ENCODE peak calls at places on chromosomes 2 and 18, in five cellular contexts. R is lower lobe of right lung, M is A549, Q is kidney epithelial cell, I is upper lobe of left lung. Z is an unnamed sample.

GRCh38 chr2:64990823-64991222 is 1.6 kb downstream of the SLC1A4 start:
- DNase-seq in R (no peak), M (no peak), Q (no peak), I (no peak), Z (no peak)

GRCh38 chr2:232791518-232791917 is 15.2 kb upstream of the KCNJ13 start:
- DNase-seq in R (no peak), M (no peak), Q (no peak), I (no peak), Z (no peak)

GRCh38 chr18:25672490-25672889 is 320.5 kb upstream of the ZNF521 start:
- DNase-seq in R (no peak), M (no peak), Q (no peak), I (no peak), Z (no peak)

GRCh38 chr18:40414155-40414754 is 1540.8 kb upstream of the PIK3C3 start:
- DNase-seq in R (no peak), M (no peak), Q (no peak), I (no peak), Z (no peak)

GRCh38 chr2:121969155-121969554 is 213.7 kb downstream of the TSN start:
- DNase-seq in R (no peak), M (no peak), Q (no peak), I (no peak), Z (no peak)

GRCh38 chr2:105447476-105447875 is 48.6 kb upstream of the FHL2 start:
- DNase-seq in R (no peak), M (no peak), Q (peak; percentile 56), I (no peak), Z (no peak)

GRCh38 chr18:13392899-13393298 is 174.3 kb downstream of the LDLRAD4 start:
- DNase-seq in R (no peak), M (no peak), Q (no peak), I (no peak), Z (no peak)

GRCh38 chr2:105698820-105699219 is 45.9 kb upstream of the NCK2 start:
- DNase-seq in R (no peak), M (no peak), Q (no peak), I (no peak), Z (no peak)

GRCh38 chr2:74447230-74447999 is 5.7 kb upstream of the RTKN start:
- DNase-seq in R (no peak), M (no peak), Q (no peak), I (no peak), Z (no peak)

GRCh38 chr2:202545931-202546330 is 88.8 kb upstream of the FAM117B start:
- DNase-seq in R (no peak), M (no peak), Q (no peak), I (no peak), Z (no peak)

GRCh38 chr2:84781942-84782716 is 98.8 kb downstream of the TRABD2A start:
- DNase-seq in R (peak; percentile 50), M (no peak), Q (no peak), I (peak; percentile 46), Z (no peak)

GRCh38 chr18:29157057-29157780 is 980.3 kb upstream of the CDH2 start:
- DNase-seq in R (no peak), M (no peak), Q (no peak), I (no peak), Z (no peak)

GRCh38 chr18:62721837-62722795 is 6.8 kb downstream of the PHLPP1 start:
- DNase-seq in R (no peak), M (no peak), Q (no peak), I (no peak), Z (no peak)

GRCh38 chr2:119735565-119735964 is 24.2 kb upstream of the PTPN4 start:
- DNase-seq in R (no peak), M (no peak), Q (no peak), I (no peak), Z (no peak)

GRCh38 chr2:133574620-133575019 is 6.4 kb upstream of the NCKAP5 start:
- DNase-seq in R (no peak), M (no peak), Q (no peak), I (no peak), Z (no peak)

GRCh38 chr2:43193996-43194869 is 32.2 kb downstream of the ZFP36L2 start:
- DNase-seq in R (peak; percentile 56), M (peak; percentile 89), Q (no peak), I (peak; percentile 71), Z (no peak)

GRCh38 chr2:218081695-218082094 is 12.6 kb downstream of the RUFY4 start:
- DNase-seq in R (no peak), M (no peak), Q (no peak), I (no peak), Z (no peak)
- H3K4me3 ChIP-seq in R (no peak overlapping the region), M (no peak overlapping the region), Q (no peak overlapping the region), I (no peak overlapping the region), Z (no peak overlapping the region)

DNA sequence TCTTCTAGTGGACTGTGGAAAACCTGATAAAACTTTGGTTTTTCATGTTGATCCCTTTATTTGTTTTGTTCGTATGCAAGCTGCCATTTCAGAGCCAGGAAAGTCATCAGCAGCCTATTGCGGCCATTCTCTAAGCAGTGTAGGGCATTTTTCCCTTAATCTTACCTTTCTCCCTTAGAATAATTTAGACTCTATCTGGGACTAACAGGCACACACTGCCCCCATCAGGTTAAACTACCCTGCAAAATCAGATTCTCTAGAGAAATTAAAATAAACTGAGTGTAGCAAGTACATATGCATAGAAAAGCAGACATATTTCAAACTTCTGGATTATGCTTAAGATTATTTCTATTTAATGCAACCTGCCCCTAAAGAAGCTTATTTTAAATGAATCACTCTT is 347.4 kb downstream of the METTL4 start:
- DNase-seq in R (no peak), M (no peak), Q (no peak), I (no peak), Z (peak; percentile 15)
- TF ChIP-seq CTCF in R (peak; percentile 41), M (peak; percentile 34), Q (peak; percentile 53), I (no peak), Z (peak; percentile 84)

GRCh38 chr18:23588836-23589560 is 2.7 kb upstream of the NPC1 start:
- DNase-seq in R (no peak), M (no peak), Q (no peak), I (no peak), Z (no peak)

GRCh38 chr18:23585007-23585871 is 1.1 kb downstream of the NPC1 start:
- DNase-seq in R (no peak), M (no peak), Q (no peak), I (peak; percentile 44), Z (no peak)

GRCh38 chr18:23585897-23586248 is 433 bp downstream of the NPC1 start:
- DNase-seq in R (no peak), M (no peak), Q (no peak), I (no peak), Z (no peak)

GRCh38 chr18:23586249-23587196 is at the start of gene NPC1:
- DNase-seq in R (peak; percentile 97), M (peak; percentile 74), Q (peak; percentile 93), I (peak; percentile 95), Z (peak; percentile 82)

GRCh38 chr18:23587220-23587642 is 925 bp upstream of the NPC1 start:
- DNase-seq in R (no peak), M (no peak), Q (no peak), I (no peak), Z (no peak)
- H3K4me3 ChIP-seq in R (peak overlapping the region; percentile 89), M (no peak overlapping the region), Q (no peak overlapping the region), I (peak overlapping the region; percentile 80), Z (no peak overlapping the region)

DNA sequence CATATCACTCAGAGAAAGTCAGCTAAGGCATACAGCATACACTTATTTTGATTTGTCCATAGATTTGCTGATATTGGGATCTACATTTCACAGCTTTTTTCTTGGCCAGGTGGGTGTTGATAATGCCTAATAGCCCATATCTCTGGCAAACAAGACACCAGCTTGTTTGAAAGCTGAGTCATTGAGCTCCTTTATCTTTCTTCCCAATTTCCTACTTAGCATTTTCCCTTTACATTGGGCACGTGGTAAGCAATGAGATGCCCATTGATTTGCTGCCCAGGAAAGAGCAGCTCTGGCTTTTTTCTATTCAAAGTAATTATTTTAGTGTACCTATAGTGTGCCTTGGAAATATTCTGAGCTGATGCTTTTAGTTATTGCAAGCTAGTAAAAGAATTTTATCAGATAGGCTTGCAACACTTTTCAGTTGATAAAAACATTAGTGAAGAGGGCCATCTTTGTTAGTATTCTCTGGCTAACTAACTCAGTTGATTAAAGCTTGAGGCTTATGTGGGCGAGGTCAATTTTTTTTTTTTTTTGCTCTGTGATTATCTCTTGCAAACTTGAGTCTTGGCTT is 79.6 kb downstream of the OSBPL6 start:
- DNase-seq in R (no peak), M (no peak), Q (no peak), I (no peak), Z (no peak)
- TF ChIP-seq CTCF in R (no peak), M (no peak), Q (no peak), I (no peak), Z (no peak)

GRCh38 chr2:185522472-185522871 is 216.1 kb upstream of the FSIP2 start:
- DNase-seq in R (no peak), M (no peak), Q (no peak), I (no peak), Z (no peak)
- H3K4me3 ChIP-seq in R (no peak overlapping the region), M (no peak overlapping the region), Q (no peak overlapping the region), I (no peak overlapping the region), Z (no peak overlapping the region)

GRCh38 chr2:150548527-150548926 is 61.1 kb upstream of the RND3 start:
- DNase-seq in R (no peak), M (peak; percentile 14), Q (no peak), I (no peak), Z (no peak)
- TF ChIP-seq CTCF in R (no peak), M (peak; percentile 30), Q (peak; percentile 45), I (no peak), Z (peak; percentile 67)

DNA sequence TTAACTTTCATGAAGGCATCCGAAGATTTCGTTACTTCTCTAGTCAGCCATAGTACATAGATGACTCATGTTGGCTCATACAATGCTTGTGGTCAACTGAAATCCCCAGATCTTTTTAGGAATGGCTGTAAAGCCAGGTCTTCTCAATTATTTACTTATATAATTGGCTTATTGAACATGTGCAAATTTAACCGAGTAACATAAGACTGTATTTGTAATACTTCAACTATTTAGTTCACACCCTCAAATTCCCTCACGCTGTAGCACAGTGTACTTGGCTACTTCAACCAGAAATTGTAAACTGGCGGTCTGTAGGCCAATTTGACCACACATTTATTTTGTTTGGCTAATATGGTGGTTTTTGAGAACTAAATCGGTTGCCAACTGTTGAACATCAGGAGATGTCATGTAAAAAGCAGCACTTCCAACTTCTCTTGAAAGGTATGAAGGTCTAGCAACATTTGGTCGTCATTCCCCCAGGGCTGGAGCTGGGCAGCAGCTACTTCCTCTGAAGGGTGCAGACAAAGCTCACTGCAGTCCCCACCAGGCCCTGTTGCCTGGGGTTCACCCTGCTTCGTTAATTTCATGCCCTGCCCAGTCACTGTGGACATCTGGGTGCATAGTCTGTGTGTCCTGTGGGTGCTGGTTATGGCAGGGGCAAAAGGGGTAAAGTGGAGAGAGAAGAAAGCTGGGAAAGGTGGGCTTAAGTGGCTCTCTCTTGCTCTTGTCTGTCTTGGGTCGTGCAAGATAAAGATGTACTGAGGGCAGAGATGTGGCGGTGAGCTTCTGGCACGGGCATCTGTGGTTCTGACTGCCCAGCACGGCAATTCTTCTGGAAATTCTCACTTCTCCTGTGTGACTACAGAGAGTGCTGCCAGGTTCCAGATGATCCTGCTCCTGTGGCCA is 3.2 kb upstream of the SH3RF3 start:
- DNase-seq in R (no peak), M (peak; percentile 28), Q (peak; percentile 85), I (no peak), Z (peak; percentile 90)
- H3K4me3 ChIP-seq in R (no peak overlapping the region), M (no peak overlapping the region), Q (no peak overlapping the region), I (no peak overlapping the region), Z (no peak overlapping the region)

Z was measured in epithelial cell of proximal tubule.